ENCODE peak calls at places on chromosomes 11 and 22, in six cellular contexts. One of them, this sample, is unnamed.
A peak's percentile ranks its signal among the peaks of the same experiment; 100 is the strongest.

GRCh38 chr22:44381761-44382454 is 69.2 kb upstream of the SHISAL1 start:
- DNase-seq in HCT116: no peak
- DNase-seq in fibroblast of lung: no peak
- DNase-seq in cardiac fibroblast: no peak
- DNase-seq in choroid plexus epithelial cell: no peak
- DNase-seq in endothelial cell of umbilical vein: no peak
- DNase-seq in this sample: no peak

GRCh38 chr11:87299041-87299481 is 261.3 kb downstream of the TMEM135 start:
- DNase-seq in HCT116: no peak
- DNase-seq in fibroblast of lung: no peak
- DNase-seq in cardiac fibroblast: peak; percentile 11
- DNase-seq in choroid plexus epithelial cell: no peak
- DNase-seq in endothelial cell of umbilical vein: no peak
- DNase-seq in this sample: no peak

GRCh38 chr11:2708151-2708581 is 8.4 kb upstream of the KCNQ1OT1 start:
- DNase-seq in HCT116: no peak
- DNase-seq in fibroblast of lung: no peak
- DNase-seq in cardiac fibroblast: no peak
- DNase-seq in choroid plexus epithelial cell: peak; percentile 35
- DNase-seq in endothelial cell of umbilical vein: no peak
- DNase-seq in this sample: no peak

GRCh38 chr22:47862394-47862793 is 1099.9 kb downstream of the TBC1D22A start:
- DNase-seq in HCT116: no peak
- DNase-seq in fibroblast of lung: no peak
- DNase-seq in cardiac fibroblast: no peak
- DNase-seq in choroid plexus epithelial cell: no peak
- DNase-seq in endothelial cell of umbilical vein: no peak
- DNase-seq in this sample: no peak

GRCh38 chr11:101916422-101916821 is at the start of gene ANGPTL5:
- DNase-seq in HCT116: no peak
- DNase-seq in fibroblast of lung: no peak
- DNase-seq in cardiac fibroblast: no peak
- DNase-seq in choroid plexus epithelial cell: no peak
- DNase-seq in endothelial cell of umbilical vein: no peak
- DNase-seq in this sample: no peak

GRCh38 chr11:69962152-69962551 is 116.0 kb upstream of the ANO1 start:
- DNase-seq in HCT116: peak; percentile 77
- DNase-seq in fibroblast of lung: peak; percentile 44
- DNase-seq in cardiac fibroblast: peak; percentile 68
- DNase-seq in choroid plexus epithelial cell: no peak
- DNase-seq in endothelial cell of umbilical vein: peak; percentile 37
- DNase-seq in this sample: no peak

GRCh38 chr11:122045181-122045586 is 70.8 kb downstream of the BLID start:
- DNase-seq in HCT116: no peak
- DNase-seq in fibroblast of lung: peak; percentile 58
- DNase-seq in cardiac fibroblast: peak; percentile 94
- DNase-seq in choroid plexus epithelial cell: peak; percentile 64
- DNase-seq in endothelial cell of umbilical vein: peak; percentile 92
- DNase-seq in this sample: no peak

GRCh38 chr11:2312232-2313042 is 10.6 kb downstream of the TSPAN32 start:
- DNase-seq in HCT116: no peak
- DNase-seq in fibroblast of lung: peak; percentile 71
- DNase-seq in cardiac fibroblast: peak; percentile 32
- DNase-seq in choroid plexus epithelial cell: peak; percentile 10
- DNase-seq in endothelial cell of umbilical vein: no peak
- DNase-seq in this sample: no peak

GRCh38 chr11:59437770-59438169 is 1.5 kb downstream of the OR5A1 start:
- DNase-seq in HCT116: no peak
- DNase-seq in fibroblast of lung: no peak
- DNase-seq in cardiac fibroblast: no peak
- DNase-seq in choroid plexus epithelial cell: no peak
- DNase-seq in endothelial cell of umbilical vein: no peak
- DNase-seq in this sample: no peak

GRCh38 chr11:134328433-134328832 is 3.4 kb upstream of the GLB1L2 start:
- DNase-seq in HCT116: no peak
- DNase-seq in fibroblast of lung: no peak
- DNase-seq in cardiac fibroblast: no peak
- DNase-seq in choroid plexus epithelial cell: no peak
- DNase-seq in endothelial cell of umbilical vein: no peak
- DNase-seq in this sample: no peak

GRCh38 chr22:41491379-41492100 is 22.6 kb downstream of the ACO2 start:
- DNase-seq in HCT116: no peak
- DNase-seq in fibroblast of lung: peak; percentile 16
- DNase-seq in cardiac fibroblast: no peak
- DNase-seq in choroid plexus epithelial cell: peak; percentile 49
- DNase-seq in endothelial cell of umbilical vein: no peak
- DNase-seq in this sample: no peak

GRCh38 chr11:46429709-46430108 is 38.1 kb upstream of the CHRM4 start:
- DNase-seq in HCT116: no peak
- DNase-seq in fibroblast of lung: no peak
- DNase-seq in cardiac fibroblast: no peak
- DNase-seq in choroid plexus epithelial cell: no peak
- DNase-seq in endothelial cell of umbilical vein: no peak
- DNase-seq in this sample: no peak

GRCh38 chr11:121965330-121965729 is 150.7 kb downstream of the BLID start:
- DNase-seq in HCT116: no peak
- DNase-seq in fibroblast of lung: no peak
- DNase-seq in cardiac fibroblast: peak; percentile 85
- DNase-seq in choroid plexus epithelial cell: peak; percentile 77
- DNase-seq in endothelial cell of umbilical vein: peak; percentile 33
- DNase-seq in this sample: no peak

GRCh38 chr11:63915961-63916836 is 765 bp downstream of the RCOR2 start:
- DNase-seq in HCT116: no peak
- DNase-seq in fibroblast of lung: peak; percentile 41
- DNase-seq in cardiac fibroblast: no peak
- DNase-seq in choroid plexus epithelial cell: peak; percentile 24
- DNase-seq in endothelial cell of umbilical vein: no peak
- DNase-seq in this sample: peak; percentile 6

GRCh38 chr11:63913866-63914830 is 2.8 kb downstream of the RCOR2 start:
- DNase-seq in HCT116: no peak
- DNase-seq in fibroblast of lung: no peak
- DNase-seq in cardiac fibroblast: no peak
- DNase-seq in choroid plexus epithelial cell: no peak
- DNase-seq in endothelial cell of umbilical vein: no peak
- DNase-seq in this sample: no peak

GRCh38 chr11:63916837-63917684 is at the start of gene RCOR2:
- DNase-seq in HCT116: no peak
- DNase-seq in fibroblast of lung: peak; percentile 90
- DNase-seq in cardiac fibroblast: peak; percentile 80
- DNase-seq in choroid plexus epithelial cell: peak; percentile 81
- DNase-seq in endothelial cell of umbilical vein: peak; percentile 52
- DNase-seq in this sample: peak; percentile 55

GRCh38 chr11:63912678-63913077 is 4.3 kb downstream of the RCOR2 start:
- DNase-seq in HCT116: no peak
- DNase-seq in fibroblast of lung: no peak
- DNase-seq in cardiac fibroblast: no peak
- DNase-seq in choroid plexus epithelial cell: no peak
- DNase-seq in endothelial cell of umbilical vein: no peak
- DNase-seq in this sample: no peak

GRCh38 chr11:63914896-63915681 is 1.9 kb downstream of the RCOR2 start:
- DNase-seq in HCT116: no peak
- DNase-seq in fibroblast of lung: no peak
- DNase-seq in cardiac fibroblast: no peak
- DNase-seq in choroid plexus epithelial cell: no peak
- DNase-seq in endothelial cell of umbilical vein: no peak
- DNase-seq in this sample: no peak
- H3K4me3 ChIP-seq in HCT116: no peak overlapping the region
- H3K4me3 ChIP-seq in fibroblast of lung: peak overlapping the region; percentile 10
- H3K4me3 ChIP-seq in cardiac fibroblast: no peak overlapping the region
- H3K4me3 ChIP-seq in choroid plexus epithelial cell: no peak overlapping the region
- H3K4me3 ChIP-seq in endothelial cell of umbilical vein: no peak overlapping the region
- H3K4me3 ChIP-seq in this sample: no peak overlapping the region

GRCh38 chr11:61280883-61281580 is 14.1 kb downstream of the VWCE start:
- DNase-seq in HCT116: no peak
- DNase-seq in fibroblast of lung: no peak
- DNase-seq in cardiac fibroblast: no peak
- DNase-seq in choroid plexus epithelial cell: no peak
- DNase-seq in endothelial cell of umbilical vein: no peak
- DNase-seq in this sample: no peak

GRCh38 chr11:61277973-61278565 is 17.0 kb downstream of the VWCE start:
- DNase-seq in HCT116: no peak
- DNase-seq in fibroblast of lung: no peak
- DNase-seq in cardiac fibroblast: no peak
- DNase-seq in choroid plexus epithelial cell: no peak
- DNase-seq in endothelial cell of umbilical vein: no peak
- DNase-seq in this sample: no peak

GRCh38 chr11:61279934-61280656 is 15.0 kb downstream of the VWCE start:
- DNase-seq in HCT116: no peak
- DNase-seq in fibroblast of lung: no peak
- DNase-seq in cardiac fibroblast: peak; percentile 30
- DNase-seq in choroid plexus epithelial cell: no peak
- DNase-seq in endothelial cell of umbilical vein: no peak
- DNase-seq in this sample: no peak

GRCh38 chr11:61283613-61284012 is 11.5 kb downstream of the VWCE start:
- DNase-seq in HCT116: no peak
- DNase-seq in fibroblast of lung: no peak
- DNase-seq in cardiac fibroblast: no peak
- DNase-seq in choroid plexus epithelial cell: no peak
- DNase-seq in endothelial cell of umbilical vein: no peak
- DNase-seq in this sample: no peak

DNA sequence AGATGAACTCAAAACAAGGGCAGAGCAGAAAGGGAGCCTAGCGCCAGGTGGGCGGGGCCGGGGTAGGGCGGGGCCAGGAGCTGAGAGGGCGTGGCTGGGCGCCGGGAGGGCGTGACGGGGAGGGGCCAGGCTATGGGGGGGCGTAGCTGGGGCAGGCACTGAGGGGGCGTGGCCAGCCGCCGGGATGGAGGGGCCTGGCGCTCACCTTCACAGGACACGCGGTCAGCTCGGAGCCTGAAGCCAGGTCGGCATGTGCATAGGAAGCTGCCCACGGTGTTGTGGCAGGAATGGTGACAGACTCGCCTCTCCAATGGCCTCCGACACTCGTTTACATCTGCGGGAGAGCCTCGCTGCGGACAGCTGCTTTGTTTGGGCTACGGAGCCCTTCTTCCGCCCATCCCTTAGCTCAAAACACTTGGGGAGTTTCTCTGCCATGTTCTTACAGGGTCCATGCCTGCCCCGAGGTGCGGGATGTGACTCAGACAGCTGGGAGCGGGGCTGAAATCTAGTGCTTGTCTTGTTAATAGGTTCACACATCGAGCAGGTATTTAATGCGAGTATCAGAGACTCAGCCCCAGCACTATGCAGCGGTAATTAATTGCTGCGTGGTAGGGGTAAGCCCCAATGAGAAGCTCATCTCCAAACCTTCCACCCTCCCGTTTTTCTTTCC is 13.4 kb downstream of the VWCE start:
- DNase-seq in HCT116: peak; percentile 32
- DNase-seq in fibroblast of lung: peak; percentile 24
- DNase-seq in cardiac fibroblast: peak; percentile 41
- DNase-seq in choroid plexus epithelial cell: peak; percentile 59
- DNase-seq in endothelial cell of umbilical vein: peak; percentile 46
- DNase-seq in this sample: no peak
- H3K4me3 ChIP-seq in HCT116: no peak overlapping the region
- H3K4me3 ChIP-seq in fibroblast of lung: no peak overlapping the region
- H3K4me3 ChIP-seq in cardiac fibroblast: no peak overlapping the region
- H3K4me3 ChIP-seq in choroid plexus epithelial cell: peak overlapping the region; percentile 30
- H3K4me3 ChIP-seq in endothelial cell of umbilical vein: no peak overlapping the region
- H3K4me3 ChIP-seq in this sample: no peak overlapping the region

DNA sequence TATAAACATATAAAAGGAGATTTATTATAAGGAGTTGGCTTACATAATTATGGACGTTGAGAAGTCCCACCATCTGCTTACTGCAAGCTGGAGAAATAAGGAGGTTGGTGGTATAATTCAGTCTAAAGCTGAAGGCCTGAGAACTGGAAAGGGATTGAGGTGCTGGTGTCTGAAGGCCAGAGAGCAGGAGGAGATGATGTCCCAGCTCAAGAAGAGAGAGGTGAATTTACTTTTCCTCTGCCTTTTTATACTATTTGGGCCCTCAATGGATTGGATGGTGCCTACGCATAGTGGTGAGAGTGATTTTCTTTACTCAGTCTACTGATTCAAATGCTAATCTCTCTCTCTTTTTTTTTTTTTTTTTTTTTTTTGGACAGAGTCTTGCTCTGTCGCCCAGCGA is 1.3 kb upstream of the ZNF202 start:
- DNase-seq in HCT116: no peak
- DNase-seq in fibroblast of lung: no peak
- DNase-seq in cardiac fibroblast: no peak
- DNase-seq in choroid plexus epithelial cell: no peak
- DNase-seq in endothelial cell of umbilical vein: no peak
- DNase-seq in this sample: no peak
- H3K4me3 ChIP-seq in HCT116: no peak overlapping the region
- H3K4me3 ChIP-seq in fibroblast of lung: no peak overlapping the region
- H3K4me3 ChIP-seq in cardiac fibroblast: no peak overlapping the region
- H3K4me3 ChIP-seq in choroid plexus epithelial cell: no peak overlapping the region
- H3K4me3 ChIP-seq in endothelial cell of umbilical vein: no peak overlapping the region
- H3K4me3 ChIP-seq in this sample: no peak overlapping the region

GRCh38 chr11:60854140-60854846 is 1.5 kb downstream of the PTGDR2 start:
- DNase-seq in HCT116: no peak
- DNase-seq in fibroblast of lung: no peak
- DNase-seq in cardiac fibroblast: no peak
- DNase-seq in choroid plexus epithelial cell: no peak
- DNase-seq in endothelial cell of umbilical vein: no peak
- DNase-seq in this sample: no peak

GRCh38 chr11:60855726-60856633 is at the start of gene PTGDR2:
- DNase-seq in HCT116: no peak
- DNase-seq in fibroblast of lung: peak; percentile 47
- DNase-seq in cardiac fibroblast: no peak
- DNase-seq in choroid plexus epithelial cell: no peak
- DNase-seq in endothelial cell of umbilical vein: no peak
- DNase-seq in this sample: no peak

GRCh38 chr11:60852639-60853468 is 2.9 kb downstream of the PTGDR2 start:
- DNase-seq in HCT116: no peak
- DNase-seq in fibroblast of lung: no peak
- DNase-seq in cardiac fibroblast: no peak
- DNase-seq in choroid plexus epithelial cell: no peak
- DNase-seq in endothelial cell of umbilical vein: no peak
- DNase-seq in this sample: no peak

GRCh38 chr11:60853469-60853950 is 2.2 kb downstream of the PTGDR2 start:
- DNase-seq in HCT116: no peak
- DNase-seq in fibroblast of lung: no peak
- DNase-seq in cardiac fibroblast: no peak
- DNase-seq in choroid plexus epithelial cell: no peak
- DNase-seq in endothelial cell of umbilical vein: no peak
- DNase-seq in this sample: no peak

DNA sequence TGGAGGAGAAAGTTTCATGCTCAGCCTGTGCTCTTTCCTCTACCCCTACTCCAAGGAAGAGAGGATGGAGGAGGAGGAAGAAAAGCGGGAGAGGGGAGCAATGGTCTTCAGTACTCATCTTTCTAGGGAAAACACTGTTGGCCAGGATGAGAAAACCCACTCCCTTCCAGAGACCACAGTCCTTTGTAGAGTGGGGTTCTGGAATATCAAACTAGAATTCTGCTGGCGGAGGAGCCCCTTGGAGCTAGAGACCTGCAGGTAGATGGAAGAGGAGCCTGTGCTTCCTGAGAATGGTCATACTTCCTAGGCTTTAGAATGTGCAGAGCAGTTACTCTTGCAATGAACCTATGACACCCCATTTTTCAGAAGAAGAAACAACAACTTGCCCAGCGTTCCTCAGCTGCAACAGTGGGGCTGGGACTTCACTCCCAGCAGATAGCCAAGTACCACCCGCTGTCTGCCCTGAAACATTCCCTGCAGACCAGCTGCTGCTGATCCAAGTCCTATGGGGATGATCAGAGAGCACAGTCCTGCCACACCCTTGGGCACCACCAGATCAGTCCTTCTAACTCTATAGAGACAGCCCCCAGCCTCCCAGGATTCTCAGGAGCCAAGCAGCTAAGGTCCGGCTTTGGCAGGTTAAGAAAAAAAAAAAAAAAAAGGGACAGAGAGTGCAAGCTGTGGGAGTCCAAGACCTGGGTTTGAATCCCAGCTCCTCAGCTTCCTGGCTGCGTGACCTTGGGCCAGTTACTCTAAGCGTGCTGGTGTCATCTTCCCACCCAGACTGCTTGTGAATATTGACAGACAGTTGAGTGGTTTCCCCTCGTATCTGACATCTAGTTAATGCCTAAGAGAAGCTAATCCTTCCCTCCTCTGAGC is 664 bp downstream of the PTGDR2 start:
- DNase-seq in HCT116: no peak
- DNase-seq in fibroblast of lung: no peak
- DNase-seq in cardiac fibroblast: no peak
- DNase-seq in choroid plexus epithelial cell: no peak
- DNase-seq in endothelial cell of umbilical vein: no peak
- DNase-seq in this sample: no peak
- H3K4me3 ChIP-seq in HCT116: no peak overlapping the region
- H3K4me3 ChIP-seq in fibroblast of lung: peak overlapping the region; percentile 17
- H3K4me3 ChIP-seq in cardiac fibroblast: no peak overlapping the region
- H3K4me3 ChIP-seq in choroid plexus epithelial cell: no peak overlapping the region
- H3K4me3 ChIP-seq in endothelial cell of umbilical vein: no peak overlapping the region
- H3K4me3 ChIP-seq in this sample: no peak overlapping the region